ENCODE peak calls at places on chromosomes 12 and 14, in ten cellular contexts. N, Z, P, G, W, M, H, O, J and X are unnamed samples.

GRCh38 chr12:28938581-28939301 is 210.3 kb upstream of the FAR2 start:
- DNase-seq in N (no peak), Z (no peak), P (no peak), G (no peak), W (no peak), M (no peak), H (no peak), O (no peak), J (no peak), X (no peak)

GRCh38 chr12:49345840-49346658 is 639 bp upstream of the DNAJC22 start:
- DNase-seq in N (no peak), Z (no peak), P (no peak), G (no peak), W (no peak), M (no peak), H (no peak), O (no peak), J (no peak), X (no peak)

GRCh38 chr12:6937481-6938352 is 5.9 kb upstream of the RNU7-1 start:
- DNase-seq in N (peak), Z (peak), P (peak), G (peak), W (peak), M (peak), H (peak), O (peak), J (peak), X (peak)

GRCh38 chr12:110355080-110355479 is 48.4 kb downstream of the ANAPC7 start:
- DNase-seq in N (peak), Z (peak), P (no peak), G (no peak), W (no peak), M (no peak), H (peak), O (no peak), J (no peak), X (no peak)

GRCh38 chr12:120980800-120981368 is 2.5 kb downstream of the HNF1A start:
- DNase-seq in N (no peak), Z (peak), P (peak), G (no peak), W (no peak), M (no peak), H (no peak), O (no peak), J (no peak), X (no peak)

GRCh38 chr12:12266389-12266872 is 413 bp downstream of the LRP6 start:
- DNase-seq in N (no peak), Z (no peak), P (peak), G (no peak), W (no peak), M (no peak), H (peak), O (no peak), J (peak), X (no peak)

GRCh38 chr12:60070541-60070940 is 474.7 kb downstream of the SLC16A7 start:
- DNase-seq in N (no peak), Z (no peak), P (no peak), G (no peak), W (no peak), M (no peak), H (no peak), O (no peak), J (no peak), X (no peak)

GRCh38 chr12:12881495-12881894 is 9.9 kb upstream of the GPRC5A start:
- DNase-seq in N (no peak), Z (peak), P (no peak), G (no peak), W (no peak), M (no peak), H (no peak), O (no peak), J (no peak), X (no peak)

GRCh38 chr12:53781218-53781801 is 29.5 kb upstream of the CISTR start:
- DNase-seq in N (no peak), Z (no peak), P (no peak), G (no peak), W (no peak), M (no peak), H (no peak), O (no peak), J (no peak), X (no peak)

GRCh38 chr12:94140556-94140955 is 7.8 kb upstream of the PLXNC1 start:
- DNase-seq in N (peak), Z (peak), P (no peak), G (peak), W (peak), M (peak), H (peak), O (no peak), J (no peak), X (peak)

GRCh38 chr12:2229661-2230539 is 177.1 kb downstream of the CACNA1C start:
- DNase-seq in N (no peak), Z (no peak), P (no peak), G (no peak), W (no peak), M (no peak), H (no peak), O (no peak), J (no peak), X (no peak)

GRCh38 chr12:29439506-29439905 is 58.0 kb downstream of the OVCH1 start:
- DNase-seq in N (no peak), Z (no peak), P (no peak), G (no peak), W (no peak), M (no peak), H (no peak), O (no peak), J (no peak), X (no peak)

GRCh38 chr12:129903956-129904769 is at the start of gene TMEM132D:
- DNase-seq in N (no peak), Z (no peak), P (no peak), G (no peak), W (no peak), M (no peak), H (no peak), O (no peak), J (no peak), X (no peak)

GRCh38 chr12:108783446-108783845 is 52.1 kb upstream of the CORO1C start:
- DNase-seq in N (no peak), Z (no peak), P (no peak), G (no peak), W (no peak), M (no peak), H (no peak), O (no peak), J (no peak), X (no peak)

GRCh38 chr14:92263681-92264080 is 59.3 kb upstream of the SLC24A4 start:
- DNase-seq in N (no peak), Z (no peak), P (no peak), G (no peak), W (no peak), M (no peak), H (no peak), O (no peak), J (no peak), X (no peak)

GRCh38 chr12:57166971-57167371 is 19.6 kb upstream of the LRP1-AS start:
- DNase-seq in N (no peak), Z (no peak), P (no peak), G (no peak), W (no peak), M (peak), H (no peak), O (peak), J (no peak), X (no peak)

GRCh38 chr12:54658306-54659264 is 10.4 kb upstream of the DCD start:
- DNase-seq in N (peak), Z (peak), P (peak), G (peak), W (peak), M (peak), H (peak), O (peak), J (no peak), X (peak)

GRCh38 chr14:100130471-100130870 is 29.0 kb downstream of the DEGS2 start:
- DNase-seq in N (no peak), Z (no peak), P (no peak), G (no peak), W (no peak), M (no peak), H (no peak), O (no peak), J (no peak), X (no peak)

GRCh38 chr12:66848967-66849366 is 170.1 kb upstream of the GRIP1 start:
- DNase-seq in N (no peak), Z (no peak), P (no peak), G (no peak), W (no peak), M (no peak), H (no peak), O (no peak), J (no peak), X (no peak)